ENCODE peak calls at places on chromosomes 11 and 22, in five cellular contexts. T is spleen, P is heart left ventricle, R is stomach, K is Peyer's patch. I is an unnamed sample.

GRCh38 chr11:113177596-113178115 is 136.7 kb upstream of the TTC12 start:
- DNase-seq in K (no peak), T (no peak), P (no peak), R (no peak), I (no peak)

GRCh38 chr11:19777032-19777341 is 64.3 kb downstream of the NAV2 start:
- DNase-seq in T (no peak), R (peak; percentile 75), P (no peak), K (no peak), I (no peak)

GRCh38 chr11:26079966-26080365 is 252.0 kb upstream of the ANO3 start:
- DNase-seq in T (no peak), P (no peak), R (no peak), K (no peak), I (no peak)

GRCh38 chr11:120035756-120036155 is 102.2 kb downstream of the TRIM29 start:
- DNase-seq in T (no peak), K (no peak), P (no peak), R (no peak), I (no peak)

GRCh38 chr11:76455331-76455730 is 10.5 kb downstream of the EMSY start:
- DNase-seq in K (no peak), T (no peak), R (no peak), P (no peak), I (no peak)

GRCh38 chr11:58573451-58574104 is 2.1 kb downstream of the LPXN start:
- DNase-seq in K (peak; percentile 62), R (no peak), T (no peak), P (peak; percentile 50), I (peak; percentile 92)

GRCh38 chr11:3133456-3134217 is 31.5 kb downstream of the OSBPL5 start:
- DNase-seq in K (no peak), T (peak; percentile 66), P (peak; percentile 53), R (no peak), I (peak; percentile 61)

GRCh38 chr11:119091083-119091650 is 6.5 kb downstream of the HMBS start:
- DNase-seq in P (no peak), T (no peak), K (no peak), R (no peak), I (no peak)

GRCh38 chr11:83408946-83409345 is 122.8 kb upstream of the CCDC90B start:
- DNase-seq in T (no peak), P (no peak), R (no peak), K (no peak), I (no peak)

GRCh38 chr11:44595964-44596381 is 30.5 kb downstream of the CD82 start:
- DNase-seq in K (peak; percentile 45), R (peak; percentile 71), P (peak; percentile 89), T (no peak), I (no peak)

GRCh38 chr11:7977251-7977917 is 9.8 kb upstream of the EIF3F start:
- DNase-seq in P (no peak), R (no peak), K (no peak), T (no peak), I (no peak)

GRCh38 chr11:77188912-77189491 is 61.0 kb downstream of the MYO7A start:
- DNase-seq in R (no peak), P (no peak), K (no peak), T (no peak), I (no peak)

GRCh38 chr22:27825174-27825573 is 23.6 kb upstream of the MN1 start:
- DNase-seq in K (no peak), R (no peak), P (no peak), T (no peak), I (no peak)

GRCh38 chr11:90228056-90228455 is 5.2 kb upstream of the CHORDC1 start:
- DNase-seq in R (no peak), P (no peak), T (no peak), K (no peak), I (no peak)

GRCh38 chr22:17588606-17589005 is 25.3 kb downstream of the SLC25A18 start:
- DNase-seq in P (no peak), R (no peak), T (peak; percentile 51), K (no peak), I (no peak)

GRCh38 chr22:17592201-17592600 is 28.9 kb downstream of the SLC25A18 start:
- DNase-seq in R (no peak), P (no peak), T (peak; percentile 19), K (no peak), I (no peak)

GRCh38 chr22:17590586-17590985 is 27.3 kb downstream of the SLC25A18 start:
- DNase-seq in R (no peak), K (no peak), P (no peak), T (peak; percentile 47), I (no peak)

GRCh38 chr22:17587631-17588030 is 24.3 kb downstream of the SLC25A18 start:
- DNase-seq in T (peak; percentile 56), K (no peak), R (no peak), P (no peak), I (peak; percentile 52)

DNA sequence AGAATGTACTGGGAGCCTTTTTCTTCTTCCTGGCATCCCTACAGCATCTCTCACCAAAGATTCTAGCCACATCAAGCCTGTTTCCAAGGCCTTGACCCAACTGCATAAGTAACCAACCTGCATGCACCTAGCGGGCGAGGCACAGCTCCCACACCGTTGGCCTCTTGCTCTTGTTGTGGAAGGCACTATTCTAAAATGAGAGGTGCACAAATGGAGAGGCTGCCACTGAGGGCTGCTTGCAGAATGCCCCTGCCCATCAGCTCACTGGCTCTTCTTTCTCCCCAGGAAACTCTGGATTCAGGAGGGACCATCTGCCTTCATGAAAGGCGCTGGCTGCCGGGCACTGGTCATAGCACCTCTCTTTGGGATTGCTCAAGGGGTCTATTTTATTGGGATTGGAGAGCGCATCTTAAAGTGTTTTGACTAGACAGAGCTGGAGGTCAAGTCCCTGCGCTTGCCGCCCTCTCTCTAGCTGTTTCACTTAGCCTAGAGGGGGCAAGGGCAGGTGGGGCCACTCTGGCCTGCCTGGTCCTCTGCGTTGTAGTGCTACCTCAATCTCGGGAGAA is 26.6 kb downstream of the SLC25A18 start:
- DNase-seq in T (peak; percentile 59), K (no peak), P (no peak), R (no peak), I (no peak)
- TF ChIP-seq POLR2A in T (no peak), K (no peak), P (no peak), R (no peak), I (no peak)

DNA sequence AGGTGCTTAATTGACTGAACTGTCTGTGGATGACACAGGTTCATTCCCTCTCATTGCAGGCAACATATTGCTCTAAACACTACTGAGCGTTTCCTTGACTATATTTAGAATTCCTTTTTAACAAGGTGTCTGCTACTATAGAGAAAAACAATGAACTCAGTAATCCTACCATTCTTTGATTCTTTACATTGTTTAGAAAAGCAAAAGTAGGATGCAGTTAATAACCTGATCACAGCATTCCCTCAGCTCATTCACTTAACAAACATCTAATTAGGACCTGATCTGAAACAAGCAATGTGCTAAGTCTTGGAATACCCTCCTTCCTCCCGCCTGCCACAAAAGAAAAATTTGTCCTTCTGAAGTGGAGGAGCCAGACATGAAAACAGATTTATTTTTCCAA is 313.1 kb downstream of the LRRC4C start:
- DNase-seq in P (no peak), T (no peak), R (no peak), K (no peak), I (no peak)
- TF ChIP-seq POLR2A in P (no peak), T (no peak), R (no peak), K (no peak), I (no peak)

DNA sequence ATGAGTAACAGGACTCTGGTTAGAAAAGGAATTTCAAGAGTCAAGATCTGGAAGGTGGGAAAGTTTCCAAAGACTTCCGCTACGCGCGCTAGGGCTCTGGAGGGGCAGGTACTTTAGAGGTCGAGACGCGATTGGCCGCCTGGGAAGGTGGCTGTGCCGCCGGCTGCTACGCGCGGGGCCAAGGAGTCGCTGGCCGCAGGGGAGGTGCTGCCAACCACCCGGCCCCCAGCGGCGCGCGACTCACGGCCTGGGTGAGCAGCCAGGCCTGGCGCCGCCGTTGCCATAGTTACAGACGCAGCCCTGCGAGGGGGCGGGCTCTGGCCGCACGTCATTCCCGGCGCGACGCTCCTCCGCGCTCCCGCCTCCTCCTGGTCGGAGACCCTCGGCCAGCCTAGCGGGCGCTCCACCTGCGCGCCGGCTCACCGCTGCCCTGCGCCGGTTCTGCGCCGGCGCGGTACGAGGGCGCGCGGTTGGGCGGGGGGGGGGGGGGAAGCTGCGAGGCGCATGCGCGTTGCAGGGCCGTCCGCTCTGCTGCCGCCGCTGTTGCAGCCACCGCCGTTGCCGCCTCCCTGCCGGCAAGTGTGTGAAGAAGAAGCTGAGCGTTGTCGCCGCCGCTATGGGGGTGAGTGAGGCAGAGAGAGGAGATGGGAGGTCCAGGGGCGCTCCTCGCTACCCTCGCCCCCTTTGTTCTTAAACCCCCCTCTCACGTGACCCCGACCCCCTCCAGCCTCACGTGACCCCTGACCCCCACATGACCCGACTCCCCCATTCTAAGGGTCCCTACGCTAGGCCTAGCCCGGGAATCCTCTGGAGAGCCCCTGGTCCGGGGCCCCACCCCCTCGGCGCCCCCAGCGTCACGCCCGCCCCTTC is at the start of gene NAA40:
- DNase-seq in R (peak; percentile 95), P (peak; percentile 94), T (peak; percentile 98), K (peak; percentile 97), I (peak; percentile 69)
- TF ChIP-seq POLR2A in R (no peak), P (no peak), T (no peak), K (peak; percentile 15), I (no peak)

GRCh38 chr22:32048069-32048468 is 5.0 kb downstream of the SLC5A1 start:
- DNase-seq in R (no peak), P (peak; percentile 69), T (no peak), K (no peak), I (no peak)

GRCh38 chr22:32053165-32053755 is 10.2 kb downstream of the SLC5A1 start:
- DNase-seq in T (no peak), K (no peak), P (no peak), R (no peak), I (no peak)

GRCh38 chr22:32052259-32052658 is 9.2 kb downstream of the SLC5A1 start:
- DNase-seq in P (no peak), K (no peak), R (no peak), T (no peak), I (no peak)

GRCh38 chr22:32055069-32055468 is 12.0 kb downstream of the SLC5A1 start:
- DNase-seq in R (no peak), K (no peak), T (no peak), P (no peak), I (no peak)

GRCh38 chr22:32050678-32051515 is 7.8 kb downstream of the SLC5A1 start:
- DNase-seq in K (no peak), R (peak; percentile 52), T (no peak), P (no peak), I (peak; percentile 70)
- TF ChIP-seq POLR2A in K (no peak), R (no peak), T (no peak), P (no peak), I (no peak)